ENCODE peak calls at places on chromosome X, in eight cellular contexts. L is stomach, D is HepG2, F is sigmoid colon, B is K562, W is transverse colon, X is upper lobe of left lung, A is H1. Q is an unnamed sample. For H3K4me1, the result is how much of the 10 kb centered on the place peaks cover.

GRCh38 chrX:72201836-72202536 is 20.4 kb downstream of the PIN4 start:
- DNase-seq in X (no peak), D (no peak), F (no peak), W (no peak), L (no peak), B (no peak), A (no peak), Q (no peak)

GRCh38 chrX:107716045-107716684 is 59.4 kb downstream of the TSC22D3 start:
- DNase-seq in F (no peak), X (no peak), W (peak), L (no peak), A (no peak), B (no peak), D (no peak), Q (peak)

GRCh38 chrX:1316527-1316926 is 20.1 kb upstream of the IL3RA start:
- DNase-seq in A (no peak), L (peak), B (no peak), D (no peak), W (peak), F (peak), X (peak), Q (peak)

GRCh38 chrX:2699959-2700358 is 8.9 kb downstream of the CD99 start:
- DNase-seq in D (no peak), X (no peak), L (no peak), F (no peak), A (no peak), W (no peak), B (no peak), Q (no peak)

GRCh38 chrX:16076834-16077233 is 46.5 kb upstream of the GRPR start:
- DNase-seq in X (no peak), W (no peak), F (no peak), A (no peak), D (no peak), B (no peak), L (no peak), Q (no peak)

GRCh38 chrX:7709845-7710244 is 133.1 kb upstream of the VCX start:
- DNase-seq in L (no peak), W (no peak), A (no peak), B (no peak), X (no peak), D (no peak), F (no peak), Q (no peak)

GRCh38 chrX:47191331-47191730 is 2.3 kb upstream of the UBA1 start:
- DNase-seq in A (peak), W (peak), B (no peak), F (no peak), X (peak), D (no peak), L (peak), Q (no peak)

GRCh38 chrX:70494441-70494840 is 49.8 kb downstream of the DLG3 start:
- DNase-seq in D (no peak), X (no peak), A (no peak), F (no peak), L (no peak), W (no peak), B (no peak), Q (no peak)

GRCh38 chrX:39726810-39727209 is 370.9 kb downstream of the BCOR start:
- DNase-seq in F (peak), X (no peak), L (no peak), W (peak), D (no peak), A (no peak), B (peak), Q (no peak)

GRCh38 chrX:23742174-23742692 is 843 bp downstream of the ACOT9 start:
- DNase-seq in F (peak), W (peak), D (peak), B (no peak), X (peak), A (no peak), L (peak), Q (peak)

GRCh38 chrX:108362026-108362425 is 76.2 kb downstream of the COL4A6 start:
- DNase-seq in X (no peak), B (no peak), L (no peak), W (no peak), A (no peak), F (no peak), D (peak), Q (no peak)

GRCh38 chrX:11665144-11666040 is at the start of gene ARHGAP6:
- DNase-seq in W (peak), B (no peak), X (peak), A (peak), L (no peak), F (peak), D (no peak), Q (peak)

GRCh38 chrX:45449982-45450381 is 249.3 kb upstream of the DIPK2B start:
- DNase-seq in W (no peak), X (no peak), L (no peak), D (no peak), F (no peak), B (no peak), A (no peak), Q (no peak)

GRCh38 chrX:40155617-40156471 is 58.1 kb upstream of the BCOR start:
- DNase-seq in L (no peak), X (no peak), B (peak), A (peak), D (no peak), W (no peak), F (no peak), Q (no peak)

GRCh38 chrX:11423362-11423818 is 130.2 kb downstream of the AMELX start:
- DNase-seq in F (no peak), D (no peak), B (peak), W (peak), X (peak), L (peak), A (no peak), Q (no peak)

GRCh38 chrX:65690057-65690855 is 22.8 kb downstream of the MSN start:
- DNase-seq in W (no peak), B (no peak), F (peak), D (no peak), A (no peak), X (no peak), L (no peak), Q (no peak)

GRCh38 chrX:41449615-41450014 is 2.5 kb downstream of the NYX start:
- DNase-seq in X (no peak), W (no peak), D (no peak), F (no peak), A (no peak), B (no peak), L (no peak), Q (no peak)

GRCh38 chrX:63664741-63665140 is 120.3 kb downstream of the ARHGEF9 start:
- DNase-seq in F (no peak), D (no peak), X (no peak), W (no peak), A (no peak), L (no peak), B (no peak), Q (no peak)

GRCh38 chrX:45309096-45309495 is 108.4 kb upstream of the DIPK2B start:
- DNase-seq in B (no peak), A (no peak), F (no peak), W (no peak), D (no peak), X (no peak), L (no peak), Q (no peak)

GRCh38 chrX:13101439-13102139 is 57.2 kb upstream of the FAM9C start:
- DNase-seq in F (peak), B (peak), D (no peak), L (peak), W (peak), A (no peak), X (peak), Q (peak)

GRCh38 chrX:56796641-56797395 is 67.8 kb downstream of the NBDY start:
- DNase-seq in X (no peak), L (no peak), B (no peak), F (peak), W (no peak), A (no peak), D (no peak), Q (no peak)

GRCh38 chrX:15376956-15377355 is 7.3 kb downstream of the VEGFD start:
- DNase-seq in L (no peak), B (no peak), F (no peak), X (no peak), W (no peak), A (no peak), D (no peak), Q (no peak)

GRCh38 chrX:18617351-18617750 is 54.6 kb downstream of the RS1 start:
- DNase-seq in W (peak), F (no peak), L (no peak), B (no peak), X (no peak), D (peak), A (no peak), Q (no peak)

GRCh38 chrX:49192722-49193328 is 6.7 kb upstream of the PRICKLE3 start:
- DNase-seq in F (no peak), X (no peak), L (no peak), D (no peak), B (peak), A (no peak), W (no peak), Q (no peak)

GRCh38 chrX:81316163-81316562 is 114.3 kb downstream of the SH3BGRL start:
- DNase-seq in L (no peak), F (no peak), D (no peak), W (no peak), A (no peak), X (no peak), B (no peak), Q (no peak)

GRCh38 chrX:63929608-63930007 is 144.6 kb upstream of the ARHGEF9 start:
- DNase-seq in A (no peak), X (no peak), D (no peak), F (no peak), B (no peak), L (no peak), W (no peak), Q (no peak)

GRCh38 chrX:34598360-34598759 is 58.7 kb downstream of the TMEM47 start:
- DNase-seq in L (no peak), B (no peak), A (no peak), F (no peak), D (no peak), W (no peak), X (no peak), Q (no peak)

GRCh38 chrX:10028283-10029104 is 61.3 kb downstream of the CLDN34 start:
- DNase-seq in L (no peak), F (peak), B (no peak), A (no peak), X (no peak), W (no peak), D (no peak), Q (no peak)

GRCh38 chrX:41796577-41796976 is 72.6 kb downstream of the GPR82 start:
- DNase-seq in L (no peak), X (no peak), W (no peak), B (no peak), A (no peak), D (no peak), F (no peak), Q (no peak)

GRCh38 chrX:20265726-20266681 is 705 bp downstream of the RPS6KA3 start:
- DNase-seq in W (peak), L (no peak), F (peak), A (peak), X (peak), D (no peak), B (peak), Q (peak)

GRCh38 chrX:152845618-152846240 is 14.9 kb downstream of the NSDHL start:
- DNase-seq in X (no peak), A (no peak), L (no peak), B (no peak), F (no peak), D (no peak), W (no peak), Q (no peak)

GRCh38 chrX:152850465-152850864 is 19.6 kb downstream of the NSDHL start:
- DNase-seq in W (no peak), X (no peak), F (no peak), A (no peak), D (no peak), L (no peak), B (no peak), Q (no peak)

GRCh38 chrX:152844256-152844655 is 13.4 kb downstream of the NSDHL start:
- DNase-seq in F (no peak), B (peak), A (no peak), W (no peak), X (no peak), L (no peak), D (no peak), Q (no peak)

GRCh38 chrX:152843852-152844251 is 13.0 kb downstream of the NSDHL start:
- DNase-seq in B (peak), D (no peak), W (no peak), X (no peak), A (no peak), F (no peak), L (no peak), Q (no peak)

DNA sequence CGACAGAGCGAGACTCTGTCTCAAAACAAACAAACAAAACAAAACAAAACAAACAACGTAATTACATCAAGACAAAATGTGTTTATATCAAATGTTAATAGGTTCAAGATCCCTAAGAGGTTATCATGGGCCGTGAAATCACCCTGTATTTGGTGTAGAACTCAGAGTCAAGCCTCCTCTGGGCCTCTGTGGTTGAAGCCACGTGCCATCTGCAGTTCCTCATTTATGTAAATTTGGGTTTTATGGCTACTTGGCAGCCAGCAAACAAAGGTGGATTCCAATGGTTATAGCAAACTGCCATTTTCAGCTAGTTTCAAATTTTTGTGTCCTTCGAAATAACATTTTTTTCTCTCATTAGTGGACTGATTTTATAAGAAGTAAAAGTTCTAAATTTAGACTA is 16.4 kb downstream of the NSDHL start:
- DNase-seq in D (no peak), L (no peak), X (no peak), B (no peak), W (no peak), A (no peak), F (no peak), Q (no peak)
- TF ChIP-seq EP300 in D (no peak), L (no peak), X (no peak), B (no peak), W (no peak), A (no peak), F (no peak), Q (no peak)

GRCh38 chrX:154734101-154734781 is 16.6 kb downstream of the GAB3 start:
- DNase-seq in X (peak), A (no peak), W (peak), D (no peak), F (no peak), L (no peak), B (no peak), Q (no peak)
- H3K4me1 ChIP-seq in X (half or more), A (under half), W (half or more), D (under half), F (half or more), L (half or more), B (under half), Q (under half)

DNA sequence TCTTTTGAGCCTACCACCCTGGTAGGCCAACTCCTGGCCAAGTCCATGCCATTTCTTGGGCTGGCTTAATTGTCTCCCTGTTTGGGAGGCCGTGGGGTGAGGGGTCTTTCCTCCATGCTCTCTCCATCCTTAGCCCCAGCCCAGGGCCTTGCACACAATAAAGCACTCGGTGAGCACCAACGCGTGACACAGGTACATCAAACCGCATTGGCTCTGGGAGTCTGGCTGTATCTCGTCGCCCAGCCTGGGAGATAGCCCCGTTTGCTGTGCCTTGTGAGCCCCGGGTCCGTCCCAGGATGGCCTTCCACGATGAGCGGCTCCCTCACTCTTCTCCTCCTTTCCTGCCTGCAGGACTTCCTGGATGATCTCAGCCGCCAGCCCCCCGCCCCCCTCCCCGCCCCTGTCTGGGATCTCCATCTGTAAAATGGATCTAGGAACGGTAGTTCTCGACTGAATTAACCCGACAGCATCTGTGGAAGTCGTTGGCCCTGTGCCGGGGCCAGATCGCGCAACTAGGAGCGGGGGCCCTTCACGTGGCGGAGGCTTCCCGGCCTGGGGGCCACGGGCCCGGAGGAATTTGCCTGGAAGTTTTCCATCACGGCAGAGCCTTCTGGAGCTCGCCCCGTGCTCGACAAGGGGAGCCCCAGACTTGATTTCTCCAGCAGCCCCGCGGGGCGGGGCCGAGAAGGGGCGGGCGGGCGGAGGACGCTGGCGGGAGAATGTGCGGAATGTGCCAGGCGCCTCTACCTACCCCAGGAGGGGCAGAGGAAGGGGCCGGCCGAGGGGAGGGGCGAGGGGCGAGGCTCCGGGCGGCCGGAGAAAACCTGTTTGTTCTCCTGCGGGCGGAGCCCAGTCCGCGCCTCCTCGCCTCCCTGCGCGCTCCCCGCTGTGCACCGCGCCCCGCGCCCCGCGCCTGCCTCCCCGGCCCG is at the start of gene ZNF185:
- DNase-seq in A (peak), D (no peak), B (peak), W (peak), L (peak), X (peak), F (no peak), Q (no peak)
- TF ChIP-seq POLR2AphosphoS5 in A (no peak), D (no peak), B (no peak), W (no peak), L (no peak), X (no peak), F (no peak), Q (no peak)

GRCh38 chrX:146581981-146582712 is 227.4 kb upstream of the CXorf51B start:
- DNase-seq in B (no peak), A (peak), X (no peak), D (no peak), F (no peak), W (no peak), L (no peak), Q (no peak)
- TF ChIP-seq EP300 in B (no peak), A (no peak), X (no peak), D (no peak), F (no peak), W (no peak), L (no peak), Q (no peak)

DNA sequence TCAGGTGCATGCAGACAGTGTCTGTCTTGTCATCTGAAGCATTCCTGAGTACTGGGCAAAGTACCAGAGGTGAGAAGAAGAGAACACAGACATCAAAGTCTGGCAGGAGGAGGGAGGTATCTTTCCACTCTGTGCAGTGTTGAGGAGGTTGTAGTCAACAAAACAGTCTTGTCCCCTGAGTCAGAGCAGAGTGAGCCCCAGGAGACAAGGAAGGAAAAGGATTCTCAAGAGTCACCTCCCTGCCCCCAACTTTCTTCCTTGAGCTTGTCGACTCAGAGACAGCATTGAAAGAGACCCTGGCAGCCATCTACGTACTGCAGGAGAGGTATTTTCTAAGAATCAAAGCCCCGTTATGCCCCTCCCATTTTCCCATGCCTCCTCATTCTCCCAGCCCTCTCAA is 4.4 kb upstream of the SRPX start:
- DNase-seq in A (no peak), D (no peak), B (no peak), X (no peak), W (no peak), F (no peak), L (no peak), Q (no peak)
- H3K4me1 ChIP-seq in A (under half), D (under half), B (under half), X (under half), W (under half), F (under half), L (under half), Q (under half)

GRCh38 chrX:54921427-54922021 is 900 bp downstream of the TRO start:
- DNase-seq in L (no peak), D (peak), W (peak), A (peak), X (no peak), F (peak), B (no peak), Q (no peak)
- TF ChIP-seq POLR2AphosphoS5 in L (no peak), D (no peak), W (no peak), A (no peak), X (no peak), F (no peak), B (no peak), Q (no peak)

DNA sequence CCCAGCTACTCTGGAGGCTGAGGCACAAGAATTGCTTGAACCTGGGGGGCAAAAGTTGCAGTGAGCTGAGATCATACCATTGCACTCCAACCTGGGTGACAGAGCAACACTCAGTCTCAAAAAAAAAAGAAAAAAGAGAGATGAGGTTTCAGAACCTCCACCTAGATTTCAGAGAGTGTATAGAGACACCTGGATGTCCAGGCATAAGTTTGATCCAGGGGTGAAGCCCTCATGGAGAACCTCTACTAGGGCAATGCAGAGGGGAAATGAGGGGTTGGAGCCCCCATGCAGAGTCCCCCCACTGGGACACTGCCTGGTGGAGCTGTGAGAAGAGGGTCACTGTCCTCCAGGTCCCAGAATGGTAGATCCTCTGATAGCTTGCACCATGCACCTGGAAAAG is 92.8 kb upstream of the HSD17B10 start:
- DNase-seq in A (no peak), L (no peak), F (no peak), B (no peak), D (no peak), X (no peak), W (no peak), Q (no peak)
- TF ChIP-seq EP300 in A (no peak), L (no peak), F (no peak), B (no peak), D (no peak), X (no peak), W (no peak), Q (no peak)

DNA sequence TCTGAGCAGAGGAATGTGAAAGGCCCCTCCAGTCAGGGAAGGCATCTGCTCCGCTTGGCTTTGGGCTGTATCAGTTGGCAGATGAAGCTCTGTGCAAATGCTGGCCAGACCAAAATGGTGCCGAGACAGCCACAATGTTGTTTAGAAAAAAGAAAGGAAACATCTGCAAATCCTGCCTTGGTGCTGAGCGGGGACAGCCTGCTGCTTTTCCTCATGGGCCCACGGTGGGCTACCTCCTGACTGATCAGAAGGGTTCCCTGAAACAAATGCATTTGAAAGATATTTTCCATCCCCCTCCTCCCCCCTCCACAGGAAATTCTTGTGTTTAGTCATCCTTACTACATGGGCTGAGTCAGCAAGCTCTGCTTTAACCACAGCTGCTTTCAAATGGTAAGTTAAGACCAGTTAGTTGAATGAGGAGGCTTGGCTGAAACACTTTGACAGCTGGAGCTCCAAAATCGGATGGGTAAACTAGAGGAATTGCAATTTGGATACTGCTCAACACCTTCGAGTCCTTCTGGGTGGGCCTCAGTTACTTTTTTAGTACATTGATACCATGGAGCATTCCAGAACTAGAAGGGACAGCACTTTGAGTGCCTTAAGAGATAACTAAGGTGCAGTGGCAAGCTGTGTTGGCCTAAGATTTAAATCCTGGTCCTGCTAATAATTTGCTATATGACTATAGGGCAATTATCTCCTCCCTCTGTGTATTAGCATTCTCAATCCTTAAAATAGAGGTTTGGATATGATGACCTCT is 36.0 kb downstream of the PLAC1 start:
- DNase-seq in F (no peak), A (no peak), D (no peak), B (peak), W (no peak), L (no peak), X (no peak), Q (no peak)
- H3K4me1 ChIP-seq in F (under half), A (under half), D (under half), B (under half), W (under half), L (under half), X (under half), Q (under half)

Q was measured in suprapubic skin.